ENCODE peak calls at places on chromosomes 2 and 18, in nine cellular contexts. L is colonic mucosa, Q is psoas muscle, N is cardiac muscle cell, J is mesendoderm, W is left lung, Y is SJSA1, E is cardiac fibroblast, V is adipocyte. H is an unnamed sample.

GRCh38 chr2:95260028-95261023 is 13.9 kb upstream of the PROM2 start:
- DNase-seq in L (no peak), Q (no peak), N (no peak), J (peak), W (peak), Y (peak), E (no peak), V (peak), H (no peak)

GRCh38 chr2:8576525-8577157 is 105.2 kb upstream of the ID2 start:
- DNase-seq in L (no peak), Q (no peak), N (no peak), J (no peak), W (no peak), Y (peak), E (no peak), V (no peak), H (peak)

GRCh38 chr2:196068271-196069209 is at the start of gene DNAH7:
- DNase-seq in L (peak), Q (peak), N (peak), J (peak), W (peak), Y (peak), E (peak), V (peak), H (peak)

GRCh38 chr2:61771904-61772845 is 81.7 kb downstream of the FAM161A start:
- DNase-seq in L (no peak), Q (no peak), N (no peak), J (no peak), W (no peak), Y (no peak), E (no peak), V (no peak), H (no peak)

GRCh38 chr2:213723707-213724106 is 439.4 kb downstream of the SPAG16 start:
- DNase-seq in L (no peak), Q (no peak), N (no peak), J (peak), W (no peak), Y (no peak), E (no peak), V (peak), H (no peak)

GRCh38 chr18:37564796-37565137 is 831 bp downstream of the CELF4 start:
- DNase-seq in L (peak), Q (peak), N (peak), J (peak), W (peak), Y (no peak), E (peak), V (peak), H (no peak)

GRCh38 chr2:238670341-238670681 is 177.6 kb upstream of the TWIST2 start:
- DNase-seq in L (no peak), Q (no peak), N (no peak), J (no peak), W (no peak), Y (no peak), E (no peak), V (no peak), H (no peak)

GRCh38 chr18:58314284-58314683 is 270.3 kb downstream of the NEDD4L start:
- DNase-seq in L (no peak), Q (peak), N (no peak), J (peak), W (no peak), Y (peak), E (peak), V (peak), H (no peak)

GRCh38 chr2:159073256-159073655 is 104.8 kb downstream of the TANC1 start:
- DNase-seq in L (no peak), Q (no peak), N (no peak), J (no peak), W (no peak), Y (no peak), E (peak), V (peak), H (no peak)

GRCh38 chr2:241837197-241837596 is 21.5 kb downstream of the PDCD1 start:
- DNase-seq in L (no peak), Q (no peak), N (no peak), J (peak), W (no peak), Y (peak), E (no peak), V (no peak), H (no peak)

GRCh38 chr2:88813612-88814011 is 122.1 kb downstream of the RPIA start:
- DNase-seq in L (no peak), Q (no peak), N (no peak), J (no peak), W (no peak), Y (no peak), E (peak), V (no peak), H (no peak)

GRCh38 chr2:102790086-102790453 is 28.2 kb downstream of the TMEM182 start:
- DNase-seq in L (no peak), Q (no peak), N (no peak), J (no peak), W (no peak), Y (no peak), E (no peak), V (no peak), H (no peak)

GRCh38 chr2:168037772-168038171 is 209.6 kb downstream of the STK39 start:
- DNase-seq in L (no peak), Q (no peak), N (no peak), J (no peak), W (no peak), Y (no peak), E (peak), V (peak), H (no peak)

GRCh38 chr2:9057939-9058761 is 54.7 kb upstream of the MBOAT2 start:
- DNase-seq in L (no peak), Q (no peak), N (no peak), J (peak), W (no peak), Y (peak), E (peak), V (peak), H (no peak)

GRCh38 chr2:160719116-160719515 is 225.5 kb upstream of the RBMS1 start:
- DNase-seq in L (no peak), Q (no peak), N (no peak), J (peak), W (no peak), Y (peak), E (peak), V (no peak), H (no peak)

GRCh38 chr2:64978514-64979268 is 10.5 kb upstream of the SLC1A4 start:
- DNase-seq in L (no peak), Q (no peak), N (no peak), J (peak), W (no peak), Y (peak), E (peak), V (peak), H (no peak)

GRCh38 chr2:62474173-62474572 is 31.8 kb downstream of the TMEM17 start:
- DNase-seq in L (no peak), Q (no peak), N (no peak), J (no peak), W (no peak), Y (no peak), E (no peak), V (peak), H (no peak)

GRCh38 chr2:54572262-54572635 is 116.1 kb downstream of the SPTBN1 start:
- DNase-seq in L (peak), Q (no peak), N (no peak), J (no peak), W (no peak), Y (no peak), E (peak), V (peak), H (no peak)

GRCh38 chr18:11064106-11064505 is 85.3 kb downstream of the PIEZO2 start:
- DNase-seq in L (no peak), Q (no peak), N (no peak), J (no peak), W (no peak), Y (no peak), E (no peak), V (peak), H (no peak)

GRCh38 chr2:38073211-38074005 is 2.5 kb downstream of the CYP1B1 start:
- DNase-seq in L (no peak), Q (peak), N (no peak), J (peak), W (peak), Y (no peak), E (peak), V (no peak), H (no peak)

GRCh38 chr18:50706199-50706598 is 113.6 kb downstream of the MRO start:
- DNase-seq in L (no peak), Q (no peak), N (no peak), J (no peak), W (no peak), Y (no peak), E (no peak), V (no peak), H (no peak)

GRCh38 chr2:19801367-19802087 is 100.3 kb downstream of the TTC32 start:
- DNase-seq in L (no peak), Q (peak), N (no peak), J (no peak), W (peak), Y (peak), E (peak), V (peak), H (no peak)

GRCh38 chr2:108583903-108584520 is 49.7 kb downstream of the LIMS1 start:
- DNase-seq in L (peak), Q (peak), N (peak), J (peak), W (no peak), Y (peak), E (peak), V (peak), H (no peak)

GRCh38 chr2:152584301-152584700 is 133.0 kb downstream of the PRPF40A start:
- DNase-seq in L (no peak), Q (no peak), N (no peak), J (no peak), W (no peak), Y (no peak), E (peak), V (no peak), H (no peak)

GRCh38 chr2:152627010-152627957 is 90.0 kb downstream of the PRPF40A start:
- DNase-seq in L (no peak), Q (no peak), N (peak), J (peak), W (no peak), Y (no peak), E (peak), V (peak), H (no peak)

GRCh38 chr2:238974061-238974460 is 126.2 kb downstream of the TWIST2 start:
- DNase-seq in L (peak), Q (no peak), N (no peak), J (no peak), W (no peak), Y (no peak), E (peak), V (peak), H (no peak)

GRCh38 chr2:142935563-142936089 is 58.2 kb downstream of the KYNU start:
- DNase-seq in L (no peak), Q (no peak), N (no peak), J (no peak), W (no peak), Y (no peak), E (no peak), V (no peak), H (no peak)

GRCh38 chr2:132692816-132693215 is 22.8 kb upstream of the LYPD1 start:
- DNase-seq in L (no peak), Q (no peak), N (no peak), J (no peak), W (no peak), Y (no peak), E (no peak), V (peak), H (no peak)

GRCh38 chr2:62198237-62198633 is 2.3 kb downstream of the B3GNT2 start:
- DNase-seq in L (no peak), Q (no peak), N (no peak), J (no peak), W (no peak), Y (no peak), E (no peak), V (no peak), H (no peak)

GRCh38 chr2:61640406-61640805 is 102.2 kb upstream of the XPO1 start:
- DNase-seq in L (no peak), Q (no peak), N (no peak), J (peak), W (no peak), Y (no peak), E (no peak), V (no peak), H (no peak)

GRCh38 chr2:40097691-40098376 is 318.8 kb upstream of the THUMPD2 start:
- DNase-seq in L (no peak), Q (no peak), N (no peak), J (no peak), W (no peak), Y (no peak), E (peak), V (peak), H (no peak)

GRCh38 chr18:31506024-31506742 is 8.2 kb downstream of the DSG2 start:
- DNase-seq in L (no peak), Q (no peak), N (no peak), J (no peak), W (no peak), Y (no peak), E (peak), V (no peak), H (no peak)

GRCh38 chr2:209389124-209389523 is 34.7 kb upstream of the MAP2 start:
- DNase-seq in L (no peak), Q (no peak), N (no peak), J (peak), W (no peak), Y (no peak), E (no peak), V (no peak), H (no peak)

DNA sequence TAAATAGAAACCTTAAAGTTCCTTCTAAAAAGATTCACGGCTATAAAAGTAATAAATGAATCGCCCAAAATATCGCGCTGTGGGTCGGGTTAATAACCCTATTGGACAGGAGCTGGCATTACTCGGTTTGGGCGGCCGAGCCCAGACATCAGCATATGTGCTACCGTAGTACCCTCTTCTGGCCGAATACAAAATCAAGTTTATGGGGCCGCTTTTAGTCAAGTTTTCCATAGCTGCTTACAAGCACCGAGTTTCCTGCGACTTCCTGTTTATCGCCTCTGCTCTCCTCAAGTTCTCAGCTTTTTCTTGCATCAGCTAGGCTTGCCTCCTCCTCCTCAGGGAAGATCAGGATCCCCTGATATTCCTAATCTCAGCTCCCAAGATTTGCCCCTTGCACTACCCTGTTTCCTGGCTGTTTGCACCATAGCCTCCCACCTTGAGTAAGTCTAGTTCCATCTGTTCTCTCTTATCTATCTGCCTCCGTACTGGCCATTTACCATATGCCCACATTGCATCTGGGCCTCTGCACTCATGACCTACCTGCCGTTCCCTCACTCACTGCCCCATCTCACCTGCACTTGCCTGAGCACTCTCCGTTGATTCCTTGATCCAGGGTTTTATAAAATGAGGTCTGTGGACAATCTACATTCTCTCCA is 56.1 kb downstream of the SLC35F5 start:
- DNase-seq in L (no peak), Q (no peak), N (peak), J (peak), W (no peak), Y (peak), E (peak), V (no peak), H (peak)
- H3K4me3 ChIP-seq in L (no peak), Q (no peak), N (no peak), J (no peak), W (no peak), Y (no peak), E (no peak), V (no peak), H (no peak)

GRCh38 chr2:201880620-201881381 is 74.5 kb downstream of the CDK15 start:
- DNase-seq in L (no peak), Q (peak), N (no peak), J (no peak), W (no peak), Y (no peak), E (peak), V (peak), H (no peak)
- H3K4me3 ChIP-seq in L (no peak), Q (no peak), N (no peak), J (no peak), W (no peak), Y (no peak), E (no peak), V (peak), H (no peak)

DNA sequence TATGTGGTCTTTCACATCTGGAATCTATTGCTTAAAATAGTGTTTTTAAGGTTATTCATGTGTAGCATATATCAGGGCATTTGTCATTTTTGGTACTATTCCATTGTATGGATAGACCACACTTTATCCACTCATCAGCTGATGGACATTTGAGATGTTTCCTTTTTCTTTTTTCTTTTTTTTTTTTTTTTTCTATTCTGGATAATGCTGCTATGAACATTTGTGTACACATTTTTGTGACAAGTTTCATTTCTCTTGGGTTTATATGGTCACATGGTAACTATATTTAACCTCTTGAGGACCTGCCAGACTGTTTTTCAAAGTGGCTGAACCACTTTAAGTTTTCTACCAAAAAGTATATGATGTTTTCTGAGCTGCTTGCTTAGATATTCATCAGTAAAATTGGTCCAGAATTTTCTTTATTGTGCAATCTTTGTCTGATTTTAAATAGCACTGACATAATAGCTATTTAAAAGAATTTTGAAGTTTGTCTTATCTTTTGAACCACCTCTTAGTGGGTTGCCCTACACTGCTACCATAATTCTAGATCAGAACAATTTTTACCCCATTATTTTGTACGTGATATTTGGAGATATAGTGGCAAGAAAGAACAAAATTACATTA is 219.4 kb upstream of the SIX3 start:
- DNase-seq in L (no peak), Q (no peak), N (no peak), J (no peak), W (no peak), Y (no peak), E (no peak), V (peak), H (no peak)
- H3K4me3 ChIP-seq in L (no peak), Q (no peak), N (no peak), J (no peak), W (no peak), Y (no peak), E (no peak), V (no peak), H (no peak)

DNA sequence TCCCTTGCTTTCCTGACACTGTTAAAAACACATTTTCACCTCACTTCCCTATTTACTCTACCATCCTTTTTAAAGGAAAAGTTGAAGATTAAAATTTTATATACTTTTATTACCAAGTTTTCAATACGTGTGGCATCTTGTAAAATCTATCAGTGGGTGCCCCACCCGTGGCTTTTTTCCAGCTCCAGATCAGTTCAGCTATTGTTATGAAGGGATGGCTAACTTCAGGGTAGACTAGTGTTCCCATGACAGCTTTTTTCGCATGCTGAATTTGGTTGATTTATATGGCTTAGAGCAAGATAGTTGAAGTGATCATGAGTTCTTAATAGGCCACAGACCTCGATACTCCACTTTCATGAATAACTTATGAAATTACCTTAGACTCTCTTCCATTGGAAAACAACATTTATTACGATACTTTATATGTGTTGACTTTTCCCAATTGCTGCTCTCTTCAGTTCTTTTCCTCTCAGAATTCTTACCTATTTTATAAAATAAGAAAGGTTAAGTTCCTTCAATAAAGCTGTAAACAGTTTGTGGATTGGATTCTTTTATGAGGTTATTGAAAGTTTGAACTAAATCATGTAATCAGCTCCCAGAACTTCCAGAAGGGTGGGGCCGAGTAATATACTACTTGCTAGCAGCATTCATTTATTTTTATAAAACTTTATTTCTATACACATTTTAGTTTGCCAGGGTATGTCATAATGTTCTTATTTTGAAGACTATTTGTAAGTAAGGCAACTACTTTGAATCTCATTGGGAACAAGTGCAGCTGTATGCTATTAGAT is 680.9 kb downstream of the SATB2 start:
- DNase-seq in L (peak), Q (no peak), N (no peak), J (no peak), W (no peak), Y (no peak), E (no peak), V (no peak), H (no peak)
- H3K4me3 ChIP-seq in L (no peak), Q (no peak), N (no peak), J (no peak), W (no peak), Y (no peak), E (no peak), V (no peak), H (no peak)

DNA sequence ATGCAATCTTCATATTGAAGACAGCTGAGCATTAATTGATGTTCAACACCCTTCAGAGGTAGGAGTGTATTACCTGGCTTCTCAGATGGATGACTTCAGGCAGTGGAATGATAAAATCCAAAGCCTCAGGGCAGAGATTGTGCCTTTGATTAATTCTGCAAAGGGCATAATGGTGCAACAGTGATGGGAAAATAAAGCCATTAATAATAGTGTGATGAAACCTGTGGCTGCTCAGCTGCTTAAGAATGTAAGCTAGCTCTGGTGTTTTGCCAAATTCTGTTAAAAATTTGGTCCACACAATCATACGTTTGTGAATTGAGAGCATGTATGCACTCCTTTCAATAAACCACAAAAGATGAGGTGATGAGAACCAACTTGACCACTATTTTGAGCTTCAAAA is 5.2 kb downstream of the CTAGE1 start:
- DNase-seq in L (no peak), Q (no peak), N (no peak), J (no peak), W (no peak), Y (no peak), E (peak), V (no peak), H (no peak)
- H3K4me3 ChIP-seq in L (no peak), Q (no peak), N (no peak), J (no peak), W (no peak), Y (no peak), E (no peak), V (no peak), H (no peak)

GRCh38 chr2:219350215-219350937 is 17.8 kb upstream of the RESP18 start:
- DNase-seq in L (no peak), Q (no peak), N (no peak), J (no peak), W (no peak), Y (no peak), E (peak), V (peak), H (no peak)
- H3K4me3 ChIP-seq in L (no peak), Q (no peak), N (no peak), J (no peak), W (no peak), Y (no peak), E (no peak), V (no peak), H (no peak)

H was measured in effector memory CD4-positive, alpha-beta T cell.